ENCODE peak calls at places on chromosomes 4 and X, in seven cellular contexts. Q, D, L, H, A, N and I are unnamed samples.
A peak's percentile ranks its signal among the peaks of the same experiment; 100 is the strongest.

GRCh38 chrX:44474410-44474809 is 68.2 kb downstream of the FUNDC1 start:
- DNase-seq in D (no peak), H (no peak), N (no peak), Q (no peak), A (no peak), L (no peak), I (no peak)

GRCh38 chrX:122475306-122475705 is 708.8 kb upstream of the GRIA3 start:
- DNase-seq in N (no peak), H (no peak), D (no peak), Q (no peak), L (no peak), A (no peak), I (no peak)

GRCh38 chr4:112279025-112279881 is 6.5 kb downstream of the TIFA start:
- DNase-seq in Q (no peak), N (no peak), A (no peak), L (no peak), D (no peak), H (no peak), I (no peak)

GRCh38 chrX:118480172-118480571 is 15.4 kb upstream of the DOCK11 start:
- DNase-seq in H (no peak), D (no peak), A (no peak), L (no peak), Q (no peak), N (no peak), I (no peak)

GRCh38 chr4:41880840-41881831 is 54.1 kb upstream of the TMEM33 start:
- DNase-seq in A (no peak), Q (no peak), D (no peak), H (no peak), N (no peak), L (no peak), I (no peak)

GRCh38 chr4:159248383-159249178 is 145.7 kb downstream of the RAPGEF2 start:
- DNase-seq in Q (no peak), D (peak; percentile 54), A (no peak), L (no peak), N (no peak), H (no peak), I (no peak)

GRCh38 chr4:8910822-8911310 is 39.2 kb upstream of the HMX1 start:
- DNase-seq in L (no peak), Q (no peak), N (no peak), A (no peak), H (peak; percentile 7), D (no peak), I (peak; percentile 29)

GRCh38 chr4:53579826-53580225 is 11.5 kb downstream of the LNX1 start:
- DNase-seq in H (no peak), N (no peak), A (no peak), D (no peak), L (no peak), Q (no peak), I (no peak)

GRCh38 chrX:31165241-31166035 is 93.6 kb upstream of the FTHL17 start:
- DNase-seq in H (no peak), N (peak; percentile 42), L (no peak), Q (no peak), D (no peak), A (no peak), I (no peak)

GRCh38 chr4:130233377-130234047 is 1137.6 kb downstream of the C4orf33 start:
- DNase-seq in L (no peak), A (no peak), N (no peak), D (no peak), Q (no peak), H (no peak), I (no peak)

GRCh38 chr4:139740531-139741041 is 75.0 kb downstream of the MGST2 start:
- DNase-seq in D (peak; percentile 83), Q (peak; percentile 72), H (peak; percentile 63), N (no peak), L (peak; percentile 79), A (no peak), I (peak; percentile 83)

GRCh38 chr4:76952631-76953587 is 3.4 kb downstream of the SEPTIN11 start:
- DNase-seq in H (no peak), N (no peak), D (no peak), L (no peak), A (no peak), Q (no peak), I (no peak)

GRCh38 chr4:26161030-26161824 is 159.6 kb upstream of the RBPJ start:
- DNase-seq in H (no peak), D (no peak), L (no peak), N (no peak), Q (no peak), A (no peak), I (no peak)

GRCh38 chr4:150145950-150146340 is 67.7 kb downstream of the DCLK2 start:
- DNase-seq in N (no peak), L (no peak), Q (no peak), D (no peak), A (no peak), H (no peak), I (no peak)

GRCh38 chr4:139279723-139280620 is at the start of gene MGARP:
- DNase-seq in A (no peak), Q (peak; percentile 25), H (peak; percentile 54), L (no peak), N (no peak), D (peak; percentile 28), I (peak; percentile 83)

GRCh38 chrX:129566081-129566480 is 26.0 kb downstream of the OCRL start:
- DNase-seq in H (no peak), A (no peak), L (no peak), D (no peak), Q (no peak), N (no peak), I (no peak)

GRCh38 chr4:78799551-78800495 is 23.7 kb downstream of the BMP2K start:
- DNase-seq in L (no peak), N (no peak), D (no peak), A (no peak), H (no peak), Q (no peak), I (no peak)

GRCh38 chr4:144014808-144015207 is 4.4 kb downstream of the GYPB start:
- DNase-seq in Q (no peak), A (no peak), N (no peak), L (no peak), H (no peak), D (no peak), I (no peak)

GRCh38 chr4:69095301-69095731 is 958 bp upstream of the UGT2B7 start:
- DNase-seq in Q (no peak), L (no peak), H (no peak), N (no peak), A (no peak), D (no peak), I (no peak)

GRCh38 chr4:144740316-144740715 is 94.4 kb downstream of the HHIP start:
- DNase-seq in D (no peak), H (no peak), N (no peak), A (no peak), Q (no peak), L (no peak), I (no peak)

GRCh38 chr4:29311231-29311630 is 1408.9 kb upstream of the PCDH7 start:
- DNase-seq in D (no peak), Q (no peak), N (no peak), A (no peak), H (no peak), L (no peak), I (no peak)

GRCh38 chrX:7647826-7648225 is 195.1 kb upstream of the VCX start:
- DNase-seq in D (no peak), H (no peak), A (no peak), Q (no peak), N (no peak), L (no peak), I (no peak)

GRCh38 chr4:7700665-7701064 is 239.0 kb downstream of the AFAP1 start:
- DNase-seq in H (no peak), L (peak; percentile 48), D (no peak), Q (no peak), A (no peak), N (no peak), I (no peak)

GRCh38 chr4:172707622-172708021 is 461.0 kb upstream of the GALNT7 start:
- DNase-seq in H (no peak), L (no peak), A (no peak), D (peak; percentile 9), N (no peak), Q (no peak), I (no peak)
- H3K9me3 ChIP-seq in H (peaks cover 9% of the 10 kb centered on the region), L (no peaks in the 10 kb centered on the region), A (peaks cover 4% of the 10 kb centered on the region), D (peaks cover 14% of the 10 kb centered on the region), N (peaks cover 5% of the 10 kb centered on the region), Q (no peaks in the 10 kb centered on the region), I (peaks cover 5% of the 10 kb centered on the region)

GRCh38 chrX:137425273-137425902 is 140.5 kb upstream of the ZIC3 start:
- DNase-seq in H (no peak), L (no peak), A (no peak), D (no peak), Q (no peak), N (no peak), I (no peak)

GRCh38 chrX:137427061-137427778 is 138.7 kb upstream of the ZIC3 start:
- DNase-seq in Q (no peak), H (no peak), L (no peak), D (no peak), N (no peak), A (no peak), I (no peak)

GRCh38 chrX:137427813-137428212 is 138.1 kb upstream of the ZIC3 start:
- DNase-seq in A (no peak), L (no peak), N (no peak), D (no peak), Q (no peak), H (no peak), I (no peak)

GRCh38 chrX:137423241-137423640 is 142.7 kb upstream of the ZIC3 start:
- DNase-seq in Q (no peak), L (no peak), H (no peak), A (no peak), D (no peak), N (no peak), I (no peak)

DNA sequence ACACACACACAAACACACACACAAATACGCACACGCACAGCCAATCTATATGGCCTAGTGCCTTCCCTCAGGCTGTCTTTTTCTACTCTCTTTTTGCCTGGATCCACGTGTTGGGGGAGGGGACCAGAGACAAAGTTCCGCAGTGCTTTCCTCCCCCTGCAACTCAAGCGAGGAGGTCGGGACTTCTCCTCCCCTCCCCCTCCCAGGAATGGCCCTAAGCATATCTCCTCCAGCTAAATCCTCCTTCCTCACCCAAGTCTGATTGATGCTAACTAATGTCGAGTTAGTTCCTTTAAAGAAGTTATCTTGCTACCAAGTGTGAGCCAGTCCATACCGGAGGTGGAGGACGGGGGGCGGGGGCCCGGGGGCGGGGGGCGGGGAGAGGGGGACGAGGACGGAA is 141.2 kb upstream of the ZIC3 start:
- DNase-seq in H (no peak), A (no peak), Q (no peak), L (no peak), D (no peak), N (no peak), I (no peak)
- H3K4me3 ChIP-seq in H (no peak overlapping the region), A (no peak overlapping the region), Q (no peak overlapping the region), L (no peak overlapping the region), D (no peak overlapping the region), N (no peak overlapping the region), I (no peak overlapping the region)

DNA sequence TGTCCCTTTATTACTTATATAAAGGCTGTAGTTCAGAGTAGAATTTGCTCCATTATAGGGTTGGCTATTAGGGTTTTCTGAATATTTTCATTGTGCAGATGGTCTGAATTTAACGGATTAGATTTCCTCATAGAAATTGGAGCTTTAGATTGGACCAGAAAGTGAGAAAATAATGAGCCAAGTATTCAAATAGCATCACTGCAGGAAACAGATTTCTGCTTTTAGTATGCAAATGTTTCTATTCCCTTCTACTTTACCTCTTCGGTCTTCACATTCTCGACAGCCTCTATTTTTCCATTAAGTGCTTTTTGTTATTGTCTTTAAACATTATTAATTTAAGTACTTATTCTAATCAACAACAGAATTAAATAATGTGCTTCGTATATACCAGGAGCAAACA is 55.4 kb downstream of the TRIM2 start:
- DNase-seq in Q (no peak), N (no peak), D (no peak), L (no peak), H (no peak), A (no peak), I (no peak)
- H3K27ac ChIP-seq in Q (no peak overlapping the region), N (no peak overlapping the region), D (no peak overlapping the region), L (peak overlapping the region; percentile 29), H (peak overlapping the region; percentile 41), A (no peak overlapping the region), I (no peak overlapping the region)

GRCh38 chrX:153805436-153805835 is 11.0 kb downstream of the SSR4 start:
- DNase-seq in N (no peak), Q (no peak), H (no peak), A (no peak), D (no peak), L (no peak), I (no peak)
- H3K9me3 ChIP-seq in N (no peaks in the 10 kb centered on the region), Q (no peaks in the 10 kb centered on the region), H (no peaks in the 10 kb centered on the region), A (no peaks in the 10 kb centered on the region), D (no peaks in the 10 kb centered on the region), L (no peaks in the 10 kb centered on the region), I (no peaks in the 10 kb centered on the region)